ENCODE peak calls at places on chromosomes 5 and 9, in nine cellular contexts. One of them, this sample, is unnamed. For H3K36me3 and H3K27me3, the result is how much of the 10 kb centered on the place peaks cover.

GRCh38 chr5:176369934-176370711 is 4.8 kb downstream of the ARL10 start:
- DNase-seq in gastrocnemius medialis: peak
- DNase-seq in brain microvascular endothelial cell: no peak
- DNase-seq in body of pancreas: no peak
- DNase-seq in adipocyte: no peak
- DNase-seq in cardiac muscle cell: no peak
- DNase-seq in adrenal gland: no peak
- DNase-seq in breast epithelium: no peak
- DNase-seq in neural progenitor cell: no peak
- DNase-seq in this sample: no peak

GRCh38 chr9:85013703-85014102 is 344.2 kb downstream of the NTRK2 start:
- DNase-seq in cardiac muscle cell: no peak
- DNase-seq in brain microvascular endothelial cell: no peak
- DNase-seq in neural progenitor cell: no peak
- DNase-seq in adipocyte: no peak
- DNase-seq in gastrocnemius medialis: no peak
- DNase-seq in body of pancreas: no peak
- DNase-seq in breast epithelium: no peak
- DNase-seq in adrenal gland: no peak
- DNase-seq in this sample: no peak

GRCh38 chr5:162209005-162209605 is 141.5 kb downstream of the GABRG2 start:
- DNase-seq in neural progenitor cell: peak
- DNase-seq in adipocyte: peak
- DNase-seq in body of pancreas: peak
- DNase-seq in brain microvascular endothelial cell: peak
- DNase-seq in breast epithelium: no peak
- DNase-seq in cardiac muscle cell: peak
- DNase-seq in adrenal gland: peak
- DNase-seq in gastrocnemius medialis: no peak
- DNase-seq in this sample: peak

GRCh38 chr5:112742424-112742823 is 4.7 kb downstream of the APC start:
- DNase-seq in adrenal gland: no peak
- DNase-seq in neural progenitor cell: no peak
- DNase-seq in cardiac muscle cell: no peak
- DNase-seq in body of pancreas: no peak
- DNase-seq in adipocyte: no peak
- DNase-seq in breast epithelium: no peak
- DNase-seq in brain microvascular endothelial cell: no peak
- DNase-seq in gastrocnemius medialis: no peak
- DNase-seq in this sample: no peak

GRCh38 chr5:177310757-177311173 is 933 bp downstream of the MXD3 start:
- DNase-seq in adipocyte: no peak
- DNase-seq in gastrocnemius medialis: no peak
- DNase-seq in neural progenitor cell: peak
- DNase-seq in breast epithelium: no peak
- DNase-seq in body of pancreas: no peak
- DNase-seq in adrenal gland: no peak
- DNase-seq in cardiac muscle cell: no peak
- DNase-seq in brain microvascular endothelial cell: no peak
- DNase-seq in this sample: no peak

GRCh38 chr5:132456553-132457361 is 33.8 kb downstream of the IRF1 start:
- DNase-seq in body of pancreas: peak
- DNase-seq in adipocyte: peak
- DNase-seq in brain microvascular endothelial cell: no peak
- DNase-seq in cardiac muscle cell: no peak
- DNase-seq in neural progenitor cell: no peak
- DNase-seq in breast epithelium: no peak
- DNase-seq in adrenal gland: peak
- DNase-seq in gastrocnemius medialis: peak
- DNase-seq in this sample: no peak

GRCh38 chr9:79592736-79593493 is 21.1 kb downstream of the TLE4 start:
- DNase-seq in body of pancreas: no peak
- DNase-seq in breast epithelium: no peak
- DNase-seq in adrenal gland: no peak
- DNase-seq in neural progenitor cell: no peak
- DNase-seq in gastrocnemius medialis: no peak
- DNase-seq in cardiac muscle cell: no peak
- DNase-seq in brain microvascular endothelial cell: no peak
- DNase-seq in adipocyte: no peak
- DNase-seq in this sample: no peak

GRCh38 chr9:113659039-113659438 is 195.5 kb downstream of the RGS3 start:
- DNase-seq in breast epithelium: no peak
- DNase-seq in brain microvascular endothelial cell: no peak
- DNase-seq in adipocyte: no peak
- DNase-seq in gastrocnemius medialis: no peak
- DNase-seq in cardiac muscle cell: no peak
- DNase-seq in adrenal gland: no peak
- DNase-seq in body of pancreas: no peak
- DNase-seq in neural progenitor cell: no peak
- DNase-seq in this sample: no peak

GRCh38 chr9:123425836-123426365 is 69.9 kb downstream of the CRB2 start:
- DNase-seq in gastrocnemius medialis: no peak
- DNase-seq in cardiac muscle cell: no peak
- DNase-seq in breast epithelium: peak
- DNase-seq in adipocyte: no peak
- DNase-seq in body of pancreas: no peak
- DNase-seq in brain microvascular endothelial cell: no peak
- DNase-seq in neural progenitor cell: no peak
- DNase-seq in adrenal gland: no peak
- DNase-seq in this sample: no peak

GRCh38 chr5:140266471-140267200 is 36.3 kb downstream of the PFDN1 start:
- DNase-seq in gastrocnemius medialis: no peak
- DNase-seq in body of pancreas: no peak
- DNase-seq in brain microvascular endothelial cell: no peak
- DNase-seq in neural progenitor cell: no peak
- DNase-seq in breast epithelium: no peak
- DNase-seq in cardiac muscle cell: no peak
- DNase-seq in adrenal gland: no peak
- DNase-seq in adipocyte: no peak
- DNase-seq in this sample: no peak

GRCh38 chr5:172714491-172715420 is 56.2 kb downstream of the DUSP1 start:
- DNase-seq in cardiac muscle cell: peak
- DNase-seq in body of pancreas: peak
- DNase-seq in brain microvascular endothelial cell: peak
- DNase-seq in breast epithelium: peak
- DNase-seq in adrenal gland: peak
- DNase-seq in neural progenitor cell: peak
- DNase-seq in adipocyte: peak
- DNase-seq in gastrocnemius medialis: peak
- DNase-seq in this sample: peak

GRCh38 chr5:109349419-109349818 is 60.4 kb downstream of the PJA2 start:
- DNase-seq in brain microvascular endothelial cell: no peak
- DNase-seq in body of pancreas: no peak
- DNase-seq in adipocyte: no peak
- DNase-seq in gastrocnemius medialis: no peak
- DNase-seq in breast epithelium: no peak
- DNase-seq in neural progenitor cell: no peak
- DNase-seq in adrenal gland: no peak
- DNase-seq in cardiac muscle cell: no peak
- DNase-seq in this sample: no peak

GRCh38 chr9:36154213-36154952 is 14.8 kb upstream of the CCIN start:
- DNase-seq in cardiac muscle cell: peak
- DNase-seq in body of pancreas: peak
- DNase-seq in breast epithelium: no peak
- DNase-seq in adrenal gland: peak
- DNase-seq in brain microvascular endothelial cell: peak
- DNase-seq in adipocyte: no peak
- DNase-seq in gastrocnemius medialis: no peak
- DNase-seq in neural progenitor cell: no peak
- DNase-seq in this sample: no peak

GRCh38 chr9:110900917-110901316 is 137.4 kb downstream of the LPAR1 start:
- DNase-seq in cardiac muscle cell: no peak
- DNase-seq in adipocyte: peak
- DNase-seq in breast epithelium: no peak
- DNase-seq in adrenal gland: no peak
- DNase-seq in gastrocnemius medialis: no peak
- DNase-seq in brain microvascular endothelial cell: no peak
- DNase-seq in body of pancreas: no peak
- DNase-seq in neural progenitor cell: no peak
- DNase-seq in this sample: no peak

GRCh38 chr9:125536184-125537152 is 170.5 kb downstream of the MAPKAP1 start:
- DNase-seq in adipocyte: peak
- DNase-seq in brain microvascular endothelial cell: no peak
- DNase-seq in cardiac muscle cell: no peak
- DNase-seq in neural progenitor cell: no peak
- DNase-seq in breast epithelium: peak
- DNase-seq in body of pancreas: no peak
- DNase-seq in gastrocnemius medialis: no peak
- DNase-seq in adrenal gland: no peak
- DNase-seq in this sample: no peak

GRCh38 chr9:115305543-115305942 is 187.6 kb upstream of the TNC start:
- DNase-seq in adipocyte: no peak
- DNase-seq in breast epithelium: no peak
- DNase-seq in adrenal gland: no peak
- DNase-seq in brain microvascular endothelial cell: no peak
- DNase-seq in cardiac muscle cell: no peak
- DNase-seq in body of pancreas: no peak
- DNase-seq in neural progenitor cell: no peak
- DNase-seq in gastrocnemius medialis: no peak
- DNase-seq in this sample: peak

GRCh38 chr5:75536694-75537360 is 25.1 kb downstream of the POLK start:
- DNase-seq in cardiac muscle cell: no peak
- DNase-seq in adipocyte: no peak
- DNase-seq in adrenal gland: peak
- DNase-seq in gastrocnemius medialis: no peak
- DNase-seq in neural progenitor cell: no peak
- DNase-seq in breast epithelium: no peak
- DNase-seq in body of pancreas: peak
- DNase-seq in brain microvascular endothelial cell: peak
- DNase-seq in this sample: no peak

DNA sequence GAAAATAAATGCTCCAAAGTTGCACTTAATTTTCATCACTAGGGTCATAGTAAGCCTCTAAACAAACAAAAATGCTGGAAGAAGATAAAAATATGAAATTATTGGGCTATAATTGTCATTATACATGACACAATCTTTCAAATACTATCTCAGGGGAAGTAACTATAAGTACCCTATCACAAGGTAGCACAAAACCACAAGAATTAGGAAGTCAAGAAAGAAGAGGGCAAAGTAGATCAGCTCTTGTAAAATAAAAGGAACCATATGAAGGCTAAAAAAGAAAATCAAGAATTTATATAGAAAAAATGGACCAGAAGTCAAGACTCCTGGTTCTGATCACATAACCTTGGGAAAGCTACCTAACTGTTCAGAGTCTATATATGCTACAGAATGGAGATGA is 48.1 kb downstream of the DIAPH1 start:
- DNase-seq in cardiac muscle cell: no peak
- DNase-seq in body of pancreas: no peak
- DNase-seq in brain microvascular endothelial cell: no peak
- DNase-seq in breast epithelium: no peak
- DNase-seq in adrenal gland: no peak
- DNase-seq in gastrocnemius medialis: no peak
- DNase-seq in adipocyte: no peak
- DNase-seq in neural progenitor cell: no peak
- DNase-seq in this sample: no peak
- H3K36me3 ChIP-seq in cardiac muscle cell: under half
- H3K36me3 ChIP-seq in body of pancreas: under half
- H3K36me3 ChIP-seq in brain microvascular endothelial cell: under half
- H3K36me3 ChIP-seq in breast epithelium: under half
- H3K36me3 ChIP-seq in adrenal gland: under half
- H3K36me3 ChIP-seq in gastrocnemius medialis: half or more
- H3K36me3 ChIP-seq in adipocyte: under half
- H3K36me3 ChIP-seq in neural progenitor cell: under half
- H3K36me3 ChIP-seq in this sample: under half

GRCh38 chr5:6582507-6583048 is 50.3 kb downstream of the NSUN2 start:
- DNase-seq in adrenal gland: no peak
- DNase-seq in cardiac muscle cell: no peak
- DNase-seq in brain microvascular endothelial cell: no peak
- DNase-seq in adipocyte: no peak
- DNase-seq in breast epithelium: no peak
- DNase-seq in body of pancreas: no peak
- DNase-seq in gastrocnemius medialis: no peak
- DNase-seq in neural progenitor cell: no peak
- DNase-seq in this sample: no peak
- H3K27me3 ChIP-seq in adrenal gland: under half
- H3K27me3 ChIP-seq in cardiac muscle cell: half or more
- H3K27me3 ChIP-seq in brain microvascular endothelial cell: under half
- H3K27me3 ChIP-seq in adipocyte: half or more
- H3K27me3 ChIP-seq in breast epithelium: under half
- H3K27me3 ChIP-seq in body of pancreas: under half
- H3K27me3 ChIP-seq in gastrocnemius medialis: under half
- H3K27me3 ChIP-seq in neural progenitor cell: half or more
- H3K27me3 ChIP-seq in this sample: under half

DNA sequence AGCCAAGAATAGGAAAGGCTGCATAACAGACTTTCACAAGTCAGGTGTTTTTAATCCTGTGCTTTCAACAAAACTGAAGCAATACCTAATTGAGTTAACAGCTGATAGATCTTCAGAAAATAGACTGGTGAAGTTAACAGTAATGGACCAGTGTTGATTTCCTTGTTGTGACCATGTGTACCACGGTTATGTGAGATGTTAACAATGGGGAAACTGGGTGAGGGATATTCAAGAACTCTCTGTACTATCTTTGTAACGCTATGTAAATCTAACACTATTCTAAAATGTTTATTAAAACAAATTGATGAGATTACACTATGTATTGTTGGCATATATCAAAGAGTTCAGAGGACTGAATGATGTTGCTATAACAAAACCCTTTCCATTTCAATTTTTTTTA is 36.9 kb downstream of the MACROH2A1 start:
- DNase-seq in brain microvascular endothelial cell: no peak
- DNase-seq in body of pancreas: no peak
- DNase-seq in neural progenitor cell: no peak
- DNase-seq in breast epithelium: no peak
- DNase-seq in gastrocnemius medialis: no peak
- DNase-seq in adipocyte: no peak
- DNase-seq in adrenal gland: no peak
- DNase-seq in cardiac muscle cell: no peak
- DNase-seq in this sample: no peak
- H3K36me3 ChIP-seq in brain microvascular endothelial cell: under half
- H3K36me3 ChIP-seq in body of pancreas: under half
- H3K36me3 ChIP-seq in neural progenitor cell: under half
- H3K36me3 ChIP-seq in breast epithelium: under half
- H3K36me3 ChIP-seq in gastrocnemius medialis: under half
- H3K36me3 ChIP-seq in adipocyte: half or more
- H3K36me3 ChIP-seq in adrenal gland: under half
- H3K36me3 ChIP-seq in cardiac muscle cell: under half
- H3K36me3 ChIP-seq in this sample: under half

DNA sequence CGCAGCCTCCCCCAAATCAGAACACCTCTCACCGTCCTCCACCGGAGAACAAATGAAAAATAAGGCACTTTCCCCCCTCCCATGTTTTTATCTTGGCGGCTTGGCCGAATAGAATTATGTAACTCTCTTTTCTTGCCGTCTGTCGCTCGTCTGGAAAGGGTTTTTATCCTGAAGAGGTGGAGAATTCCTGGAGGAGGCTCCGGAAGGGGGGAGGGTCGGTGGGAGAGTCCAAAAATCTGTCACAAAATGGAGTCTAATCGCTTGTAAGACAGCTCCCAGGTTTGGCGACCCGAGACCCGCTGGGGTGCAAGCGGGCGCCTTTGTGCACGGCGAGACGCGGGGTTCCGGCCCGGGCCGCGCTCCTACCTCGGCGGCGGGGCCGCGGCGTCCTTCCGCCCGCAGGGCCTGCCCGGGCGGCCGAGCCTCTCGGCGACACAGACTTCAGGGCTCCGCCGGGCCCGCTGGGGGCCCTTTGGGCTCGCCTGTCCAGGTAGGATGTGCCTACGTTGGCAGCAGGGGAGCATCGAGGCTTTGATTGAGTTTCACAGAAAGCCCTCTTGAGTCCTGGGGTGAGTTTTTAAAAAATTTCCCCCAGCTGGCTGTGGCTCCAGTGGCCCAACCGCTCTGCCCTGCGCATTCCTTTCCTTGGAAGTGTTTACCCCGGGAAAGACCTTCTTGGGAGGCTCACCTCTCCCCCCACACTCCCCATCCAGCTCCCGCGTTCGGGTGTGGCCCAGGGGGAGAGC is 5.0 kb downstream of the LMX1B start:
- DNase-seq in breast epithelium: no peak
- DNase-seq in brain microvascular endothelial cell: no peak
- DNase-seq in neural progenitor cell: peak
- DNase-seq in gastrocnemius medialis: no peak
- DNase-seq in adipocyte: no peak
- DNase-seq in adrenal gland: no peak
- DNase-seq in body of pancreas: no peak
- DNase-seq in cardiac muscle cell: no peak
- DNase-seq in this sample: no peak
- H3K27me3 ChIP-seq in breast epithelium: under half
- H3K27me3 ChIP-seq in brain microvascular endothelial cell: half or more
- H3K27me3 ChIP-seq in neural progenitor cell: half or more
- H3K27me3 ChIP-seq in gastrocnemius medialis: half or more
- H3K27me3 ChIP-seq in adipocyte: half or more
- H3K27me3 ChIP-seq in adrenal gland: half or more
- H3K27me3 ChIP-seq in body of pancreas: under half
- H3K27me3 ChIP-seq in cardiac muscle cell: half or more
- H3K27me3 ChIP-seq in this sample: half or more